ENCODE peak calls at places on chromosome X, in six cellular contexts. One of them, this sample, is unnamed.

GRCh38 chrX:9785944-9786741 is at the start of gene SHROOM2:
- ATAC-seq in GM12878: no peak
- ATAC-seq in A549: peak; percentile 54
- ATAC-seq in upper lobe of left lung: peak; percentile 31
- ATAC-seq in K562: no peak
- ATAC-seq in HepG2: peak; percentile 57
- ATAC-seq in this sample: no peak

GRCh38 chrX:150032742-150033141 is 94.5 kb upstream of the EOLA2 start:
- ATAC-seq in A549: peak; percentile 53
- ATAC-seq in HepG2: no peak
- ATAC-seq in GM12878: no peak
- ATAC-seq in K562: no peak
- ATAC-seq in upper lobe of left lung: peak; percentile 59
- ATAC-seq in this sample: peak; percentile 41

GRCh38 chrX:127570276-127570675 is 481.9 kb downstream of the ACTRT1 start:
- ATAC-seq in A549: no peak
- ATAC-seq in K562: no peak
- ATAC-seq in upper lobe of left lung: no peak
- ATAC-seq in GM12878: no peak
- ATAC-seq in HepG2: no peak
- ATAC-seq in this sample: no peak

GRCh38 chrX:48823029-48823428 is 3.3 kb upstream of the ERAS start:
- ATAC-seq in GM12878: no peak
- ATAC-seq in K562: peak; percentile 71
- ATAC-seq in A549: no peak
- ATAC-seq in upper lobe of left lung: no peak
- ATAC-seq in HepG2: no peak
- ATAC-seq in this sample: no peak

GRCh38 chrX:3216581-3216980 is 129.9 kb downstream of the MXRA5 start:
- ATAC-seq in K562: no peak
- ATAC-seq in A549: no peak
- ATAC-seq in HepG2: no peak
- ATAC-seq in upper lobe of left lung: peak; percentile 59
- ATAC-seq in GM12878: no peak
- ATAC-seq in this sample: no peak

GRCh38 chrX:41846714-41847113 is 76.6 kb downstream of the CASK start:
- ATAC-seq in upper lobe of left lung: no peak
- ATAC-seq in GM12878: no peak
- ATAC-seq in K562: no peak
- ATAC-seq in HepG2: no peak
- ATAC-seq in A549: no peak
- ATAC-seq in this sample: no peak

GRCh38 chrX:134669378-134670098 is 11.3 kb upstream of the PLAC1 start:
- ATAC-seq in A549: peak; percentile 86
- ATAC-seq in HepG2: no peak
- ATAC-seq in upper lobe of left lung: peak; percentile 87
- ATAC-seq in K562: no peak
- ATAC-seq in GM12878: no peak
- ATAC-seq in this sample: peak; percentile 75

GRCh38 chrX:123738378-123738955 is 5.6 kb upstream of the THOC2 start:
- ATAC-seq in upper lobe of left lung: no peak
- ATAC-seq in GM12878: no peak
- ATAC-seq in HepG2: no peak
- ATAC-seq in K562: peak; percentile 38
- ATAC-seq in A549: peak; percentile 50
- ATAC-seq in this sample: no peak

GRCh38 chrX:124249345-124249744 is 83.1 kb upstream of the TEX13D start:
- ATAC-seq in HepG2: no peak
- ATAC-seq in A549: no peak
- ATAC-seq in K562: no peak
- ATAC-seq in GM12878: peak; percentile 34
- ATAC-seq in upper lobe of left lung: no peak
- ATAC-seq in this sample: no peak

GRCh38 chrX:133937022-133937421 is 48.4 kb downstream of the GPC3 start:
- ATAC-seq in A549: no peak
- ATAC-seq in upper lobe of left lung: no peak
- ATAC-seq in K562: no peak
- ATAC-seq in HepG2: peak; percentile 8
- ATAC-seq in GM12878: no peak
- ATAC-seq in this sample: no peak

GRCh38 chrX:276588-277171 is 4.5 kb upstream of the PLCXD1 start:
- ATAC-seq in HepG2: peak; percentile 5
- ATAC-seq in A549: peak; percentile 49
- ATAC-seq in upper lobe of left lung: peak; percentile 69
- ATAC-seq in K562: peak; percentile 52
- ATAC-seq in GM12878: peak; percentile 65
- ATAC-seq in this sample: peak; percentile 54

GRCh38 chrX:24464836-24465523 is at the start of gene PDK3:
- ATAC-seq in GM12878: peak; percentile 95
- ATAC-seq in upper lobe of left lung: peak; percentile 100
- ATAC-seq in A549: peak; percentile 95
- ATAC-seq in HepG2: peak; percentile 98
- ATAC-seq in K562: peak; percentile 100
- ATAC-seq in this sample: peak; percentile 97

GRCh38 chrX:149830192-149830873 is 48.6 kb downstream of the MAGEA9 start:
- ATAC-seq in K562: peak; percentile 55
- ATAC-seq in HepG2: no peak
- ATAC-seq in A549: no peak
- ATAC-seq in GM12878: peak; percentile 82
- ATAC-seq in upper lobe of left lung: peak; percentile 42
- ATAC-seq in this sample: peak; percentile 46

GRCh38 chrX:83160096-83160495 is 348.0 kb upstream of the POU3F4 start:
- ATAC-seq in K562: no peak
- ATAC-seq in upper lobe of left lung: no peak
- ATAC-seq in A549: no peak
- ATAC-seq in GM12878: no peak
- ATAC-seq in HepG2: no peak
- ATAC-seq in this sample: no peak

GRCh38 chrX:10548681-10549080 is 71.7 kb downstream of the MID1 start:
- ATAC-seq in upper lobe of left lung: no peak
- ATAC-seq in K562: no peak
- ATAC-seq in GM12878: no peak
- ATAC-seq in HepG2: no peak
- ATAC-seq in A549: no peak
- ATAC-seq in this sample: no peak

GRCh38 chrX:43728002-43728401 is 71.9 kb downstream of the MAOA start:
- ATAC-seq in HepG2: peak; percentile 64
- ATAC-seq in A549: no peak
- ATAC-seq in K562: no peak
- ATAC-seq in GM12878: no peak
- ATAC-seq in upper lobe of left lung: no peak
- ATAC-seq in this sample: no peak

GRCh38 chrX:57453901-57454300 is 137.9 kb upstream of the ZXDB start:
- ATAC-seq in K562: peak; percentile 58
- ATAC-seq in GM12878: peak; percentile 90
- ATAC-seq in HepG2: peak; percentile 78
- ATAC-seq in upper lobe of left lung: no peak
- ATAC-seq in A549: no peak
- ATAC-seq in this sample: no peak

GRCh38 chrX:2542826-2543551 is 42.2 kb upstream of the DHRSX start:
- ATAC-seq in HepG2: no peak
- ATAC-seq in GM12878: no peak
- ATAC-seq in K562: no peak
- ATAC-seq in upper lobe of left lung: no peak
- ATAC-seq in A549: no peak
- ATAC-seq in this sample: no peak

GRCh38 chrX:4878642-4879041 is 1165.2 kb upstream of the PRKX start:
- ATAC-seq in upper lobe of left lung: no peak
- ATAC-seq in HepG2: no peak
- ATAC-seq in K562: no peak
- ATAC-seq in A549: no peak
- ATAC-seq in GM12878: no peak
- ATAC-seq in this sample: no peak

GRCh38 chrX:37912286-37912685 is 64.9 kb upstream of the DYNLT3 start:
- ATAC-seq in K562: no peak
- ATAC-seq in HepG2: no peak
- ATAC-seq in upper lobe of left lung: no peak
- ATAC-seq in A549: no peak
- ATAC-seq in GM12878: no peak
- ATAC-seq in this sample: no peak
- TF ChIP-seq EP300 in K562: no peak
- TF ChIP-seq EP300 in HepG2: no peak
- TF ChIP-seq EP300 in upper lobe of left lung: no peak
- TF ChIP-seq EP300 in A549: no peak
- TF ChIP-seq EP300 in GM12878: no peak
- TF ChIP-seq EP300 in this sample: no peak

DNA sequence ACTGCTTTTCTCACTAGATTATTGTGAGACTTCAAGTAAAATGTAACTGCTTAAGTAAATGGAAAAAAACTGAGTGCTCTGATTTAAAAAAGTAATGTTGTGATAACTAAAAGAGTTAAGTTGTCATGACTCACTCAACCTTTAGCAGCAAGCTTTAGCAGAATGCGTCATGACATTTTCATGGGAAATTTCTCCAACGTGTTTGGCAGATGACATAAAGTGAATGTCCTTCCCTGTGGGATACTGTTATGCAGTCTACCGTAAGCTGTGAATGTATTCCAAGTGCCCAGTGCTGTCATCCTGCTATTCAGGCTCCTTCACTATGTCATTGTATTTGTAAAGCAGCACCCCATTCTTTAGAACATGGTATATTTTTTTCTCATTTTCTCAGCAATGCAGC is 136.2 kb downstream of the CPXCR1 start:
- ATAC-seq in GM12878: no peak
- ATAC-seq in K562: no peak
- ATAC-seq in upper lobe of left lung: no peak
- ATAC-seq in HepG2: no peak
- ATAC-seq in A549: no peak
- ATAC-seq in this sample: no peak
- TF ChIP-seq EP300 in GM12878: no peak
- TF ChIP-seq EP300 in K562: no peak
- TF ChIP-seq EP300 in upper lobe of left lung: no peak
- TF ChIP-seq EP300 in HepG2: no peak
- TF ChIP-seq EP300 in A549: no peak
- TF ChIP-seq EP300 in this sample: no peak

GRCh38 chrX:139972113-139972512 is 6.8 kb upstream of the CXorf66 start:
- ATAC-seq in GM12878: no peak
- ATAC-seq in upper lobe of left lung: no peak
- ATAC-seq in A549: no peak
- ATAC-seq in K562: no peak
- ATAC-seq in HepG2: no peak
- ATAC-seq in this sample: no peak

GRCh38 chrX:139973290-139973689 is 8.0 kb upstream of the CXorf66 start:
- ATAC-seq in HepG2: no peak
- ATAC-seq in A549: no peak
- ATAC-seq in K562: no peak
- ATAC-seq in upper lobe of left lung: no peak
- ATAC-seq in GM12878: no peak
- ATAC-seq in this sample: no peak

GRCh38 chrX:139974496-139974895 is 9.2 kb upstream of the CXorf66 start:
- ATAC-seq in A549: no peak
- ATAC-seq in GM12878: no peak
- ATAC-seq in upper lobe of left lung: no peak
- ATAC-seq in HepG2: no peak
- ATAC-seq in K562: no peak
- ATAC-seq in this sample: no peak

GRCh38 chrX:139971394-139971749 is 6.1 kb upstream of the CXorf66 start:
- ATAC-seq in GM12878: no peak
- ATAC-seq in K562: no peak
- ATAC-seq in upper lobe of left lung: no peak
- ATAC-seq in HepG2: no peak
- ATAC-seq in A549: peak; percentile 43
- ATAC-seq in this sample: no peak

DNA sequence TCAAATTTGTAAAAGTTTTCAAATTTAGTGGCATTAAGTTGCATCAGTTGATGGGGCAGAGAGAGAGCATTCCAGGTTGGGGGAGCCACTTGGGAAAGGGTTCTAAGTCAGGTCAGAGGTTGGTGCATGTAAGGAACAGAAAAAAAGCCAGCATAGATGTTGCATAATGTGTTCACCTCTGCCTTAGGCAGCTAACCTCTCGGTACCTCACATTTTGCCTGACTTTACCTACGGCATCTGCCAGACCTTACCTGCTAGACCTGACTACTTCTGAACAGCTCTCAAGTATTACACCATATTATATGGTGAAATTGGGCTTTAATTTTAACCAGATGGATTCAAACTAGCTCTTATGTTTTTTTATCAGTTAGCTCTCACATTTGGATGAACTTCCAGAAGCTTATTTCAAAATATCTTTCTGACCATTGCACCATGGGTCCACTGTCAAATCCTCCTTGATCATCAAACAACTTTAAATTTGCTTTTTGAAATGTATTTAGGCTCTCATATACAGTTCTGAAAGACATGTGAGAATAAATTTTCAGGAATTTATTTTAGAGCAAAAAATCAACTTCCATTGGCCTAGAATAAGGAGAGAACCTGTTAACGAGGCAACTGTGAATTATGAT is 7.4 kb upstream of the CXorf66 start:
- ATAC-seq in GM12878: no peak
- ATAC-seq in K562: no peak
- ATAC-seq in HepG2: no peak
- ATAC-seq in upper lobe of left lung: no peak
- ATAC-seq in A549: no peak
- ATAC-seq in this sample: no peak
- TF ChIP-seq EP300 in GM12878: no peak
- TF ChIP-seq EP300 in K562: no peak
- TF ChIP-seq EP300 in HepG2: no peak
- TF ChIP-seq EP300 in upper lobe of left lung: no peak
- TF ChIP-seq EP300 in A549: no peak
- TF ChIP-seq EP300 in this sample: no peak

GRCh38 chrX:40171513-40172168 is 73.9 kb upstream of the BCOR start:
- ATAC-seq in HepG2: no peak
- ATAC-seq in upper lobe of left lung: peak; percentile 7
- ATAC-seq in K562: peak; percentile 9
- ATAC-seq in GM12878: peak; percentile 8
- ATAC-seq in A549: no peak
- ATAC-seq in this sample: no peak
- TF ChIP-seq EP300 in HepG2: no peak
- TF ChIP-seq EP300 in upper lobe of left lung: no peak
- TF ChIP-seq EP300 in K562: no peak
- TF ChIP-seq EP300 in GM12878: no peak
- TF ChIP-seq EP300 in A549: no peak
- TF ChIP-seq EP300 in this sample: no peak